ENCODE peak calls at places on chromosomes 1 and 21, in eight cellular contexts. N is left ventricle myocardium inferior, W is Panc1, G is sigmoid colon, U is endothelial cell of umbilical vein, S is upper lobe of left lung, H is A549, T is transverse colon. C is an unnamed sample. For H3K9me3, the result is how much of the 10 kb centered on the place peaks cover.

GRCh38 chr1:116807394-116807793 is 53.2 kb downstream of the CD2 start:
- DNase-seq in N (no peak), W (no peak), G (no peak), U (no peak), S (no peak), H (no peak), T (no peak), C (no peak)

GRCh38 chr21:33394260-33394659 is 9.0 kb upstream of the IFNGR2 start:
- DNase-seq in N (no peak), W (no peak), G (peak), U (no peak), S (no peak), H (no peak), T (peak), C (no peak)

GRCh38 chr1:93753766-93754763 is 72.4 kb upstream of the BCAR3 start:
- DNase-seq in N (no peak), W (peak), G (no peak), U (peak), S (no peak), H (peak), T (no peak), C (no peak)

GRCh38 chr1:175254190-175254589 is 61.6 kb upstream of the KIAA0040 start:
- DNase-seq in N (no peak), W (no peak), G (no peak), U (no peak), S (no peak), H (no peak), T (no peak), C (no peak)

GRCh38 chr1:36934061-36934460 is 100.3 kb downstream of the GRIK3 start:
- DNase-seq in N (no peak), W (no peak), G (no peak), U (no peak), S (no peak), H (no peak), T (no peak), C (no peak)

GRCh38 chr1:93608188-93609109 is 73.2 kb downstream of the BCAR3 start:
- DNase-seq in N (peak), W (no peak), G (peak), U (peak), S (peak), H (no peak), T (no peak), C (no peak)

GRCh38 chr1:229070168-229070567 is 200.7 kb upstream of the RAB4A start:
- DNase-seq in N (peak), W (no peak), G (peak), U (peak), S (no peak), H (peak), T (peak), C (no peak)

GRCh38 chr1:23202263-23202749 is 15.0 kb downstream of the HTR1D start:
- DNase-seq in N (no peak), W (no peak), G (no peak), U (no peak), S (no peak), H (no peak), T (no peak), C (no peak)

GRCh38 chr1:81803423-81804103 is 2.8 kb downstream of the ADGRL2 start:
- DNase-seq in N (no peak), W (no peak), G (no peak), U (peak), S (no peak), H (peak), T (no peak), C (no peak)

GRCh38 chr1:16245476-16246196 is 8.7 kb upstream of the CPLANE2 start:
- DNase-seq in N (no peak), W (no peak), G (no peak), U (no peak), S (no peak), H (no peak), T (no peak), C (no peak)

GRCh38 chr1:153345187-153346066 is 3.2 kb downstream of the PGLYRP4 start:
- DNase-seq in N (no peak), W (no peak), G (no peak), U (no peak), S (peak), H (no peak), T (no peak), C (no peak)

GRCh38 chr1:179586107-179586823 is 5.4 kb upstream of the TDRD5 start:
- DNase-seq in N (peak), W (no peak), G (peak), U (peak), S (peak), H (peak), T (peak), C (peak)

GRCh38 chr21:26506951-26507350 is 66.1 kb downstream of the CYYR1 start:
- DNase-seq in N (no peak), W (peak), G (no peak), U (peak), S (no peak), H (no peak), T (no peak), C (no peak)

GRCh38 chr1:178275083-178275482 is 181.2 kb downstream of the RASAL2 start:
- DNase-seq in N (no peak), W (no peak), G (no peak), U (peak), S (no peak), H (no peak), T (no peak), C (no peak)

GRCh38 chr1:110068646-110069301 is 1.7 kb downstream of the ALX3 start:
- DNase-seq in N (no peak), W (no peak), G (no peak), U (peak), S (peak), H (no peak), T (no peak), C (no peak)

GRCh38 chr1:44812822-44813543 is 4.7 kb downstream of the BTBD19 start:
- DNase-seq in N (peak), W (no peak), G (peak), U (no peak), S (peak), H (no peak), T (peak), C (no peak)

GRCh38 chr1:3631865-3632264 is 7.0 kb downstream of the TPRG1L start:
- DNase-seq in N (no peak), W (no peak), G (no peak), U (no peak), S (no peak), H (no peak), T (no peak), C (no peak)

GRCh38 chr1:31505884-31506497 is 70.3 kb upstream of the TINAGL1 start:
- DNase-seq in N (no peak), W (no peak), G (no peak), U (no peak), S (peak), H (no peak), T (no peak), C (no peak)

GRCh38 chr1:30892671-30893073 is 15.9 kb downstream of the SDC3 start:
- DNase-seq in N (no peak), W (no peak), G (no peak), U (no peak), S (no peak), H (no peak), T (no peak), C (no peak)

GRCh38 chr1:42369471-42369870 is 11.1 kb upstream of the RIMKLA start:
- DNase-seq in N (no peak), W (no peak), G (no peak), U (no peak), S (no peak), H (no peak), T (no peak), C (no peak)

GRCh38 chr21:28899744-28900143 is 92.9 kb downstream of the LTN1 start:
- DNase-seq in N (no peak), W (no peak), G (no peak), U (no peak), S (no peak), H (peak), T (no peak), C (no peak)

GRCh38 chr1:227917081-227917950 is 30.4 kb downstream of the WNT9A start:
- DNase-seq in N (no peak), W (no peak), G (no peak), U (no peak), S (peak), H (no peak), T (no peak), C (no peak)

GRCh38 chr1:222798111-222798510 is 16.7 kb upstream of the DISP1 start:
- DNase-seq in N (no peak), W (no peak), G (no peak), U (peak), S (no peak), H (peak), T (no peak), C (peak)

GRCh38 chr21:33325222-33326067 is 675 bp downstream of the IFNAR1 start:
- DNase-seq in N (peak), W (no peak), G (peak), U (peak), S (no peak), H (peak), T (peak), C (peak)

GRCh38 chr1:225777058-225777582 is 506 bp upstream of the SRP9 start:
- DNase-seq in N (no peak), W (no peak), G (no peak), U (no peak), S (no peak), H (no peak), T (peak), C (no peak)

GRCh38 chr1:15584489-15585363 is at the start of gene AGMAT:
- DNase-seq in N (peak), W (no peak), G (no peak), U (peak), S (peak), H (peak), T (peak), C (peak)

GRCh38 chr1:44970317-44970716 is 16.1 kb downstream of the EIF2B3 start:
- DNase-seq in N (no peak), W (no peak), G (no peak), U (peak), S (no peak), H (no peak), T (no peak), C (no peak)

GRCh38 chr1:45018599-45019230 is 6.7 kb downstream of the UROD start:
- DNase-seq in N (no peak), W (no peak), G (no peak), U (peak), S (peak), H (peak), T (peak), C (peak)

GRCh38 chr1:6136516-6137220 is 43.5 kb downstream of the CHD5 start:
- DNase-seq in N (no peak), W (no peak), G (peak), U (no peak), S (no peak), H (no peak), T (no peak), C (no peak)

GRCh38 chr1:53294557-53294956 is 33.3 kb downstream of the LRP8 start:
- DNase-seq in N (no peak), W (no peak), G (no peak), U (no peak), S (no peak), H (peak), T (no peak), C (no peak)

GRCh38 chr1:92804721-92805169 is 19.8 kb upstream of the EVI5 start:
- DNase-seq in N (peak), W (no peak), G (peak), U (peak), S (no peak), H (peak), T (peak), C (peak)

GRCh38 chr1:10903826-10904225 is 107.4 kb upstream of the CASZ1 start:
- DNase-seq in N (no peak), W (no peak), G (no peak), U (no peak), S (no peak), H (no peak), T (no peak), C (no peak)

GRCh38 chr1:10908266-10908665 is 104.2 kb upstream of the TARDBP start:
- DNase-seq in N (no peak), W (no peak), G (no peak), U (no peak), S (no peak), H (no peak), T (no peak), C (no peak)

GRCh38 chr1:10904396-10905358 is 107.8 kb upstream of the TARDBP start:
- DNase-seq in N (no peak), W (no peak), G (no peak), U (no peak), S (peak), H (no peak), T (no peak), C (no peak)

GRCh38 chr1:10906866-10907519 is 105.5 kb upstream of the TARDBP start:
- DNase-seq in N (no peak), W (no peak), G (no peak), U (no peak), S (no peak), H (no peak), T (no peak), C (no peak)

GRCh38 chr1:10905841-10906655 is 106.4 kb upstream of the TARDBP start:
- DNase-seq in N (no peak), W (no peak), G (no peak), U (no peak), S (no peak), H (no peak), T (no peak), C (no peak)
- H3K4me3 ChIP-seq in N (no peak), W (no peak), G (no peak), U (no peak), S (no peak), H (no peak), T (no peak), C (no peak)

GRCh38 chr1:48939828-48940227 is 163.1 kb upstream of the BEND5 start:
- DNase-seq in N (no peak), W (no peak), G (no peak), U (no peak), S (no peak), H (no peak), T (no peak), C (no peak)

GRCh38 chr1:48940354-48940753 is 163.7 kb upstream of the BEND5 start:
- DNase-seq in N (no peak), W (no peak), G (no peak), U (no peak), S (no peak), H (no peak), T (no peak), C (no peak)

GRCh38 chr1:48938975-48939374 is 162.3 kb upstream of the BEND5 start:
- DNase-seq in N (no peak), W (no peak), G (no peak), U (no peak), S (no peak), H (no peak), T (no peak), C (no peak)

GRCh38 chr1:48936436-48936835 is 159.7 kb upstream of the BEND5 start:
- DNase-seq in N (no peak), W (no peak), G (no peak), U (no peak), S (no peak), H (peak), T (no peak), C (no peak)

GRCh38 chr1:48937732-48938131 is 161.0 kb upstream of the BEND5 start:
- DNase-seq in N (no peak), W (no peak), G (no peak), U (no peak), S (no peak), H (no peak), T (no peak), C (no peak)
- H3K9me3 ChIP-seq in N (under half), W (under half), G (under half), U (under half), S (under half), H (under half), T (under half), C (under half)

GRCh38 chr1:165686121-165686970 is 12.0 kb downstream of the ALDH9A1 start:
- DNase-seq in N (no peak), W (no peak), G (no peak), U (no peak), S (no peak), H (no peak), T (no peak), C (no peak)
- TF ChIP-seq CTCF in N (peak), W (peak), G (no peak), U (no peak), S (no peak), H (no peak), T (no peak), C (peak)

GRCh38 chr1:173118404-173118803 is 67.7 kb upstream of the TNFSF18 start:
- DNase-seq in N (no peak), W (no peak), G (no peak), U (no peak), S (no peak), H (no peak), T (no peak), C (no peak)

GRCh38 chr1:173113015-173113741 is 62.4 kb upstream of the TNFSF18 start:
- DNase-seq in N (no peak), W (no peak), G (no peak), U (peak), S (no peak), H (no peak), T (no peak), C (no peak)

GRCh38 chr1:173117108-173117633 is 66.4 kb upstream of the TNFSF18 start:
- DNase-seq in N (no peak), W (no peak), G (no peak), U (peak), S (no peak), H (no peak), T (no peak), C (no peak)

GRCh38 chr1:173112129-173112528 is 61.4 kb upstream of the TNFSF18 start:
- DNase-seq in N (no peak), W (no peak), G (no peak), U (peak), S (no peak), H (no peak), T (no peak), C (no peak)

DNA sequence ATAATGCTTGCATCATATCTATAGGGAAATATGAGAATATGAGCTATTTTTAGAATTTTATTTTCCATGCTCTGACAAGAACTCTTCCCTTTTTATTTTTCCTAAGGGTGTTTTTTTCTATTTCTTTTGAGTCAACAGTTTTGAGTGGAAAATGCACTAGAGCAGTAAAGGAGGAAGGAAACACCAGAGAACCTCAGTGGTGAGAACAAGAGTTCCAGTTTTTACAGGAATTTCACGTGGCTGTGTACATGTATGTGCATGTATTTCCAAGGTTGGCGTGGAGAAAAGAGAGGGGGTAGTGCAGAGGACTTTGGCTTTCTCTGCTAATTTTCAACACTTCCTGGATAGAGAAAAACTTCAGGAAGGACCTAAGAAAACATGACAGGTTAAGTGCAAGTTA is 63.6 kb upstream of the TNFSF18 start:
- DNase-seq in N (no peak), W (no peak), G (no peak), U (peak), S (no peak), H (no peak), T (no peak), C (no peak)
- H3K4me3 ChIP-seq in N (no peak), W (no peak), G (no peak), U (no peak), S (no peak), H (no peak), T (no peak), C (no peak)

GRCh38 chr1:247145279-247145678 is 26.5 kb downstream of the ZNF124 start:
- DNase-seq in N (no peak), W (no peak), G (no peak), U (no peak), S (no peak), H (no peak), T (no peak), C (no peak)
- H3K9me3 ChIP-seq in N (half or more), W (half or more), G (under half), U (under half), S (half or more), H (half or more), T (half or more), C (under half)

GRCh38 chr1:57061369-57061768 is 95.6 kb upstream of the C8B start:
- DNase-seq in N (no peak), W (no peak), G (no peak), U (no peak), S (no peak), H (no peak), T (no peak), C (peak)
- TF ChIP-seq CTCF in N (no peak), W (peak), G (no peak), U (no peak), S (no peak), H (no peak), T (no peak), C (no peak)